ENCODE peak calls at places on chromosomes 3 and 15, in seven cellular contexts. One of them, this sample, is unnamed. For H3K4me1 and H3K36me3, the result is how much of the 10 kb centered on the place peaks cover.

GRCh38 chr3:178434206-178434805 is 101.9 kb upstream of the KCNMB2 start:
- DNase-seq in tibial nerve: no peak
- DNase-seq in esophagus squamous epithelium: no peak
- DNase-seq in Caco-2: no peak
- DNase-seq in OCI-LY7: no peak
- DNase-seq in SJSA1: no peak
- DNase-seq in left ventricle myocardium inferior: no peak
- DNase-seq in this sample: no peak

GRCh38 chr3:69092030-69092513 is 7.3 kb downstream of the ARL6IP5 start:
- DNase-seq in SJSA1: peak
- DNase-seq in OCI-LY7: peak
- DNase-seq in left ventricle myocardium inferior: no peak
- DNase-seq in esophagus squamous epithelium: no peak
- DNase-seq in Caco-2: no peak
- DNase-seq in tibial nerve: no peak
- DNase-seq in this sample: no peak

GRCh38 chr15:95226835-95227234 is 995.5 kb downstream of the MCTP2 start:
- DNase-seq in Caco-2: no peak
- DNase-seq in left ventricle myocardium inferior: no peak
- DNase-seq in OCI-LY7: no peak
- DNase-seq in tibial nerve: no peak
- DNase-seq in esophagus squamous epithelium: no peak
- DNase-seq in SJSA1: no peak
- DNase-seq in this sample: no peak

GRCh38 chr3:173750095-173750494 is 352.6 kb downstream of the NLGN1 start:
- DNase-seq in SJSA1: no peak
- DNase-seq in esophagus squamous epithelium: no peak
- DNase-seq in tibial nerve: no peak
- DNase-seq in OCI-LY7: no peak
- DNase-seq in left ventricle myocardium inferior: no peak
- DNase-seq in Caco-2: no peak
- DNase-seq in this sample: no peak

GRCh38 chr3:152211655-152212054 is 57.1 kb upstream of the MBNL1 start:
- DNase-seq in OCI-LY7: no peak
- DNase-seq in esophagus squamous epithelium: no peak
- DNase-seq in SJSA1: no peak
- DNase-seq in Caco-2: no peak
- DNase-seq in tibial nerve: no peak
- DNase-seq in left ventricle myocardium inferior: no peak
- DNase-seq in this sample: no peak

GRCh38 chr3:119794971-119795612 is 13.2 kb downstream of the NR1I2 start:
- DNase-seq in tibial nerve: no peak
- DNase-seq in Caco-2: peak
- DNase-seq in SJSA1: peak
- DNase-seq in esophagus squamous epithelium: no peak
- DNase-seq in left ventricle myocardium inferior: no peak
- DNase-seq in OCI-LY7: no peak
- DNase-seq in this sample: peak

GRCh38 chr3:46705751-46706572 is 4.8 kb downstream of the TMIE start:
- DNase-seq in OCI-LY7: no peak
- DNase-seq in tibial nerve: no peak
- DNase-seq in left ventricle myocardium inferior: peak
- DNase-seq in esophagus squamous epithelium: no peak
- DNase-seq in SJSA1: no peak
- DNase-seq in Caco-2: peak
- DNase-seq in this sample: peak

GRCh38 chr15:50137330-50137761 is 18.3 kb upstream of the ATP8B4 start:
- DNase-seq in SJSA1: peak
- DNase-seq in Caco-2: no peak
- DNase-seq in OCI-LY7: no peak
- DNase-seq in tibial nerve: no peak
- DNase-seq in esophagus squamous epithelium: no peak
- DNase-seq in left ventricle myocardium inferior: no peak
- DNase-seq in this sample: no peak

GRCh38 chr15:68820205-68820588 is 498 bp downstream of the ANP32A start:
- DNase-seq in tibial nerve: no peak
- DNase-seq in left ventricle myocardium inferior: peak
- DNase-seq in esophagus squamous epithelium: no peak
- DNase-seq in SJSA1: no peak
- DNase-seq in OCI-LY7: peak
- DNase-seq in Caco-2: peak
- DNase-seq in this sample: peak

GRCh38 chr3:156174229-156174847 is 54.0 kb downstream of the KCNAB1 start:
- DNase-seq in Caco-2: no peak
- DNase-seq in tibial nerve: no peak
- DNase-seq in SJSA1: peak
- DNase-seq in left ventricle myocardium inferior: no peak
- DNase-seq in esophagus squamous epithelium: no peak
- DNase-seq in OCI-LY7: no peak
- DNase-seq in this sample: no peak

GRCh38 chr3:96259299-96259698 is 555.1 kb upstream of the EPHA6 start:
- DNase-seq in tibial nerve: no peak
- DNase-seq in SJSA1: no peak
- DNase-seq in esophagus squamous epithelium: no peak
- DNase-seq in left ventricle myocardium inferior: no peak
- DNase-seq in Caco-2: no peak
- DNase-seq in OCI-LY7: no peak
- DNase-seq in this sample: no peak

GRCh38 chr3:147775411-147775810 is 366.2 kb downstream of the ZIC1 start:
- DNase-seq in left ventricle myocardium inferior: no peak
- DNase-seq in Caco-2: no peak
- DNase-seq in esophagus squamous epithelium: no peak
- DNase-seq in tibial nerve: no peak
- DNase-seq in SJSA1: no peak
- DNase-seq in OCI-LY7: no peak
- DNase-seq in this sample: no peak

GRCh38 chr3:133038089-133038730 is at the start of gene TMEM108:
- DNase-seq in OCI-LY7: no peak
- DNase-seq in left ventricle myocardium inferior: peak
- DNase-seq in Caco-2: no peak
- DNase-seq in tibial nerve: peak
- DNase-seq in esophagus squamous epithelium: no peak
- DNase-seq in SJSA1: peak
- DNase-seq in this sample: peak

GRCh38 chr3:52829482-52829881 is 990 bp downstream of the ITIH4 start:
- DNase-seq in Caco-2: no peak
- DNase-seq in SJSA1: no peak
- DNase-seq in tibial nerve: no peak
- DNase-seq in OCI-LY7: no peak
- DNase-seq in esophagus squamous epithelium: no peak
- DNase-seq in left ventricle myocardium inferior: no peak
- DNase-seq in this sample: no peak

GRCh38 chr3:194134231-194134756 is 1.7 kb upstream of the HES1 start:
- DNase-seq in tibial nerve: peak
- DNase-seq in SJSA1: no peak
- DNase-seq in OCI-LY7: peak
- DNase-seq in esophagus squamous epithelium: no peak
- DNase-seq in Caco-2: no peak
- DNase-seq in left ventricle myocardium inferior: peak
- DNase-seq in this sample: no peak

GRCh38 chr15:22786868-22787698 is 639 bp downstream of the NIPA1 start:
- DNase-seq in left ventricle myocardium inferior: no peak
- DNase-seq in Caco-2: no peak
- DNase-seq in SJSA1: peak
- DNase-seq in tibial nerve: no peak
- DNase-seq in OCI-LY7: peak
- DNase-seq in esophagus squamous epithelium: no peak
- DNase-seq in this sample: peak

GRCh38 chr3:46208167-46208704 is at the start of gene CCR1:
- DNase-seq in Caco-2: peak
- DNase-seq in OCI-LY7: peak
- DNase-seq in SJSA1: peak
- DNase-seq in tibial nerve: peak
- DNase-seq in left ventricle myocardium inferior: peak
- DNase-seq in esophagus squamous epithelium: no peak
- DNase-seq in this sample: peak

GRCh38 chr15:83435782-83436181 is 11.4 kb upstream of the SH3GL3 start:
- DNase-seq in OCI-LY7: no peak
- DNase-seq in tibial nerve: no peak
- DNase-seq in esophagus squamous epithelium: no peak
- DNase-seq in SJSA1: no peak
- DNase-seq in Caco-2: no peak
- DNase-seq in left ventricle myocardium inferior: no peak
- DNase-seq in this sample: no peak

GRCh38 chr3:142649996-142650693 is 54.0 kb downstream of the PLS1 start:
- DNase-seq in esophagus squamous epithelium: no peak
- DNase-seq in left ventricle myocardium inferior: no peak
- DNase-seq in Caco-2: no peak
- DNase-seq in tibial nerve: no peak
- DNase-seq in SJSA1: no peak
- DNase-seq in OCI-LY7: no peak
- DNase-seq in this sample: no peak

GRCh38 chr3:71393093-71393492 is 190.4 kb downstream of the FOXP1 start:
- DNase-seq in left ventricle myocardium inferior: no peak
- DNase-seq in OCI-LY7: no peak
- DNase-seq in Caco-2: no peak
- DNase-seq in esophagus squamous epithelium: no peak
- DNase-seq in SJSA1: no peak
- DNase-seq in tibial nerve: no peak
- DNase-seq in this sample: no peak

GRCh38 chr3:71389911-71390573 is 193.5 kb downstream of the FOXP1 start:
- DNase-seq in Caco-2: no peak
- DNase-seq in esophagus squamous epithelium: no peak
- DNase-seq in left ventricle myocardium inferior: peak
- DNase-seq in SJSA1: peak
- DNase-seq in tibial nerve: no peak
- DNase-seq in OCI-LY7: peak
- DNase-seq in this sample: peak

GRCh38 chr3:71391361-71391760 is 192.2 kb downstream of the FOXP1 start:
- DNase-seq in left ventricle myocardium inferior: no peak
- DNase-seq in Caco-2: no peak
- DNase-seq in OCI-LY7: peak
- DNase-seq in tibial nerve: no peak
- DNase-seq in SJSA1: no peak
- DNase-seq in esophagus squamous epithelium: no peak
- DNase-seq in this sample: no peak

GRCh38 chr3:71393745-71394144 is 189.8 kb downstream of the FOXP1 start:
- DNase-seq in SJSA1: no peak
- DNase-seq in OCI-LY7: no peak
- DNase-seq in esophagus squamous epithelium: no peak
- DNase-seq in tibial nerve: no peak
- DNase-seq in Caco-2: no peak
- DNase-seq in left ventricle myocardium inferior: no peak
- DNase-seq in this sample: no peak

DNA sequence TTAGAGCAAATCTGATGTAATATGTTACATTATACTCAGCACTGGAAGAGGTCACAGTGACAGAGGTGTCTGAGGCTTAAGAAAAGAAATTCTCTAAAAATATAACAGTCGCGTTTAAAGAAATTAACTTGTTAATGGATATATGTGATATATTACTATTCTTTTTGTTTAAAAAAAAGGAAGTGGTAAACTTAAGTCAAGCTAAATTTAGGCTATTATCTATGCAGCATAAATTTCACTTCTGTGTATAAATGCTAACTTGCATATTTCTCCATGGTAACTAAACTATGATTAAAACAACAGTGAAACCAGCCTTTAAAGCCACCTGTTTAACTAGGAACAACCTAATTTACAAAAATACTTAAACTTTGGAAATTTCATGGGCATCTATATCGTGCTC is 191.3 kb downstream of the FOXP1 start:
- DNase-seq in left ventricle myocardium inferior: no peak
- DNase-seq in Caco-2: no peak
- DNase-seq in SJSA1: no peak
- DNase-seq in tibial nerve: no peak
- DNase-seq in esophagus squamous epithelium: no peak
- DNase-seq in OCI-LY7: peak
- DNase-seq in this sample: no peak
- H3K4me1 ChIP-seq in left ventricle myocardium inferior: under half
- H3K4me1 ChIP-seq in Caco-2: under half
- H3K4me1 ChIP-seq in SJSA1: under half
- H3K4me1 ChIP-seq in tibial nerve: under half
- H3K4me1 ChIP-seq in esophagus squamous epithelium: half or more
- H3K4me1 ChIP-seq in OCI-LY7: half or more
- H3K4me1 ChIP-seq in this sample: under half

DNA sequence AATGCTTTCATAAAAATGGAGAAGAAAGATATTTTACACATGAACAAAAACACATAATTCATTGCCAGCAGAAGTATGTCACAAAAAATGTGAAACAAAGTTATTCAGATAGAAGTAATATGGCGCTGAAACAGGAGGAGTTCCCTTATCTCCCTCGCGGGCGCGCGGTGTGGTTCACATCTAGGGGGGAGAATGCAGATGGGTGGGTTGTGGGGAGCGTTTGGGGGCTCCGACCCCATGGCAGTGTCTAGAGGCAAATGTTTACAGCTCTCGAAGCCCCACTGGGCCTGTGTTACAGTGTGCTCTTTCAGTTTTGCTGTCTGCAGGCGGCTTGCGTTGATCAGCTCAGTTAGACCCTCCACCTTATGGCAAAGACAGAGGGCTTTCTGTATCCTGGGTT is 297.5 kb downstream of the CGGBP1 start:
- DNase-seq in left ventricle myocardium inferior: no peak
- DNase-seq in SJSA1: no peak
- DNase-seq in esophagus squamous epithelium: no peak
- DNase-seq in Caco-2: no peak
- DNase-seq in OCI-LY7: no peak
- DNase-seq in tibial nerve: no peak
- DNase-seq in this sample: no peak
- H3K36me3 ChIP-seq in left ventricle myocardium inferior: under half
- H3K36me3 ChIP-seq in SJSA1: under half
- H3K36me3 ChIP-seq in esophagus squamous epithelium: under half
- H3K36me3 ChIP-seq in Caco-2: under half
- H3K36me3 ChIP-seq in OCI-LY7: under half
- H3K36me3 ChIP-seq in tibial nerve: under half
- H3K36me3 ChIP-seq in this sample: under half

GRCh38 chr15:55288006-55288717 is 1.5 kb downstream of the RAB27A start:
- DNase-seq in OCI-LY7: no peak
- DNase-seq in left ventricle myocardium inferior: no peak
- DNase-seq in Caco-2: no peak
- DNase-seq in tibial nerve: no peak
- DNase-seq in SJSA1: no peak
- DNase-seq in esophagus squamous epithelium: no peak
- DNase-seq in this sample: no peak
- H3K4me3 ChIP-seq in OCI-LY7: peak
- H3K4me3 ChIP-seq in left ventricle myocardium inferior: peak
- H3K4me3 ChIP-seq in Caco-2: no peak
- H3K4me3 ChIP-seq in tibial nerve: no peak
- H3K4me3 ChIP-seq in SJSA1: peak
- H3K4me3 ChIP-seq in esophagus squamous epithelium: peak
- H3K4me3 ChIP-seq in this sample: no peak

GRCh38 chr3:11584570-11584969 is 59.1 kb downstream of the VGLL4 start:
- DNase-seq in left ventricle myocardium inferior: no peak
- DNase-seq in tibial nerve: no peak
- DNase-seq in SJSA1: no peak
- DNase-seq in Caco-2: no peak
- DNase-seq in OCI-LY7: no peak
- DNase-seq in esophagus squamous epithelium: no peak
- DNase-seq in this sample: no peak

GRCh38 chr3:11589706-11590105 is 54.0 kb downstream of the VGLL4 start:
- DNase-seq in esophagus squamous epithelium: no peak
- DNase-seq in SJSA1: no peak
- DNase-seq in left ventricle myocardium inferior: no peak
- DNase-seq in Caco-2: no peak
- DNase-seq in tibial nerve: no peak
- DNase-seq in OCI-LY7: no peak
- DNase-seq in this sample: no peak

GRCh38 chr3:11588755-11589154 is 55.0 kb downstream of the VGLL4 start:
- DNase-seq in SJSA1: no peak
- DNase-seq in Caco-2: no peak
- DNase-seq in left ventricle myocardium inferior: no peak
- DNase-seq in OCI-LY7: no peak
- DNase-seq in tibial nerve: no peak
- DNase-seq in esophagus squamous epithelium: no peak
- DNase-seq in this sample: no peak

GRCh38 chr3:11588338-11588737 is 55.4 kb downstream of the VGLL4 start:
- DNase-seq in OCI-LY7: no peak
- DNase-seq in esophagus squamous epithelium: no peak
- DNase-seq in Caco-2: no peak
- DNase-seq in left ventricle myocardium inferior: no peak
- DNase-seq in tibial nerve: no peak
- DNase-seq in SJSA1: no peak
- DNase-seq in this sample: no peak

GRCh38 chr3:11587766-11588165 is 55.9 kb downstream of the VGLL4 start:
- DNase-seq in OCI-LY7: no peak
- DNase-seq in SJSA1: no peak
- DNase-seq in esophagus squamous epithelium: no peak
- DNase-seq in left ventricle myocardium inferior: no peak
- DNase-seq in tibial nerve: no peak
- DNase-seq in Caco-2: no peak
- DNase-seq in this sample: no peak
- H3K4me1 ChIP-seq in OCI-LY7: under half
- H3K4me1 ChIP-seq in SJSA1: under half
- H3K4me1 ChIP-seq in esophagus squamous epithelium: half or more
- H3K4me1 ChIP-seq in left ventricle myocardium inferior: half or more
- H3K4me1 ChIP-seq in tibial nerve: half or more
- H3K4me1 ChIP-seq in Caco-2: under half
- H3K4me1 ChIP-seq in this sample: under half

This sample was measured in mucosa of descending colon.